ENCODE peak calls at places on chromosomes 2 and 18, in four cellular contexts. One of them, this sample, is unnamed.

GRCh38 chr2:107669335-107669734 is 157.4 kb upstream of the RGPD4 start:
- DNase-seq in A549: no peak
- DNase-seq in K562: no peak
- DNase-seq in GM12878: no peak
- DNase-seq in this sample: no peak

GRCh38 chr2:1648241-1649102 is 95.8 kb downstream of the PXDN start:
- DNase-seq in K562: no peak
- DNase-seq in A549: no peak
- DNase-seq in GM12878: no peak
- DNase-seq in this sample: no peak

GRCh38 chr2:73069041-73069854 is 2.3 kb downstream of the SFXN5 start:
- DNase-seq in A549: no peak
- DNase-seq in K562: peak
- DNase-seq in GM12878: no peak
- DNase-seq in this sample: no peak

GRCh38 chr2:127526940-127527804 is 883 bp upstream of the IWS1 start:
- DNase-seq in A549: peak
- DNase-seq in K562: peak
- DNase-seq in GM12878: no peak
- DNase-seq in this sample: peak

GRCh38 chr2:171688129-171688465 is 828 bp downstream of the DYNC1I2 start:
- DNase-seq in GM12878: no peak
- DNase-seq in K562: no peak
- DNase-seq in A549: peak
- DNase-seq in this sample: no peak

GRCh38 chr2:42922790-42923631 is 130.6 kb upstream of the HAAO start:
- DNase-seq in GM12878: no peak
- DNase-seq in A549: no peak
- DNase-seq in K562: no peak
- DNase-seq in this sample: peak

GRCh38 chr18:38362286-38362792 is 796.7 kb upstream of the CELF4 start:
- DNase-seq in K562: no peak
- DNase-seq in A549: no peak
- DNase-seq in GM12878: no peak
- DNase-seq in this sample: no peak

GRCh38 chr2:224938670-224939309 is 103.5 kb downstream of the DOCK10 start:
- DNase-seq in GM12878: no peak
- DNase-seq in K562: no peak
- DNase-seq in A549: no peak
- DNase-seq in this sample: no peak

GRCh38 chr18:3037423-3037915 is 24.5 kb upstream of the LPIN2 start:
- DNase-seq in GM12878: peak
- DNase-seq in K562: peak
- DNase-seq in A549: peak
- DNase-seq in this sample: peak

GRCh38 chr2:15557947-15558346 is 3.2 kb downstream of the NBAS start:
- DNase-seq in A549: no peak
- DNase-seq in GM12878: no peak
- DNase-seq in K562: peak
- DNase-seq in this sample: no peak

GRCh38 chr2:56444339-56444738 is 260.5 kb downstream of the CCDC85A start:
- DNase-seq in A549: no peak
- DNase-seq in GM12878: no peak
- DNase-seq in K562: no peak
- DNase-seq in this sample: no peak

GRCh38 chr2:202842690-202843089 is 28.9 kb downstream of the ICA1L start:
- DNase-seq in A549: no peak
- DNase-seq in K562: no peak
- DNase-seq in GM12878: no peak
- DNase-seq in this sample: no peak

GRCh38 chr2:202841090-202841867 is 30.3 kb downstream of the ICA1L start:
- DNase-seq in K562: no peak
- DNase-seq in GM12878: no peak
- DNase-seq in A549: no peak
- DNase-seq in this sample: no peak
- TF ChIP-seq JUNB in K562: no peak
- TF ChIP-seq JUNB in GM12878: no peak
- TF ChIP-seq JUNB in A549: no peak
- TF ChIP-seq JUNB in this sample: no peak

GRCh38 chr2:112162956-112163355 is 24.8 kb downstream of the FBLN7 start:
- DNase-seq in K562: no peak
- DNase-seq in A549: no peak
- DNase-seq in GM12878: no peak
- DNase-seq in this sample: no peak

GRCh38 chr2:112163541-112163981 is 25.4 kb downstream of the FBLN7 start:
- DNase-seq in GM12878: no peak
- DNase-seq in K562: no peak
- DNase-seq in A549: no peak
- DNase-seq in this sample: no peak

GRCh38 chr2:112166801-112167499 is 28.8 kb downstream of the FBLN7 start:
- DNase-seq in K562: peak
- DNase-seq in A549: no peak
- DNase-seq in GM12878: no peak
- DNase-seq in this sample: no peak

GRCh38 chr2:112165296-112165695 is 27.1 kb downstream of the FBLN7 start:
- DNase-seq in A549: no peak
- DNase-seq in GM12878: no peak
- DNase-seq in K562: no peak
- DNase-seq in this sample: no peak

GRCh38 chr2:112164876-112165275 is 26.7 kb downstream of the FBLN7 start:
- DNase-seq in GM12878: no peak
- DNase-seq in A549: no peak
- DNase-seq in K562: no peak
- DNase-seq in this sample: no peak
- TF ChIP-seq SMC3 in GM12878: no peak
- TF ChIP-seq SMC3 in A549: no peak
- TF ChIP-seq SMC3 in K562: no peak
- TF ChIP-seq SMC3 in this sample: no peak

GRCh38 chr2:232537499-232537898 is 2.0 kb upstream of the CHRNG start:
- DNase-seq in K562: no peak
- DNase-seq in GM12878: no peak
- DNase-seq in A549: no peak
- DNase-seq in this sample: no peak
- TF ChIP-seq JUNB in K562: no peak
- TF ChIP-seq JUNB in GM12878: no peak
- TF ChIP-seq JUNB in A549: no peak
- TF ChIP-seq JUNB in this sample: no peak

GRCh38 chr18:61569176-61569892 is 236.1 kb downstream of the CDH20 start:
- DNase-seq in GM12878: no peak
- DNase-seq in A549: no peak
- DNase-seq in K562: no peak
- DNase-seq in this sample: no peak
- TF ChIP-seq SMC3 in GM12878: no peak
- TF ChIP-seq SMC3 in A549: no peak
- TF ChIP-seq SMC3 in K562: no peak
- TF ChIP-seq SMC3 in this sample: no peak

DNA sequence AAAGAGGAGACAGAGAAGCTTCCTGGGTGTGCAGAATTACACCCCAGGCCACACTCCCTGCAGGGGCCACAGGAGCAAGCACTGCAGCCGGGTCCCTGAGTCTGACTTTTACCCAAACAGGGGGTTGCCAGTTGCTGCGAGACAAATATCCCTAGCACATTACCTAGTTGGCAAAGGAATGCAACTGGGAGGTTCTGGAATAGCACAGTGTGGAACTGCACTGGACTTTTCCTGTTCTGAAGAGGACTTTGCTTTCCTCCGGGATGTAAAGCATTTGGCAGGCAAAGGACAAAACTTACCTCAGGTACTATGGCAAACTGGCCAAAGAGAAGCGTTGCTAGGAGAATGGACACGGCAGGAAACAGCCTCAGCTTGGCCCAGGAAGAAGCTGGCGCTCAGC is 45.1 kb downstream of the BCL11A start:
- DNase-seq in GM12878: no peak
- DNase-seq in K562: no peak
- DNase-seq in A549: no peak
- DNase-seq in this sample: no peak
- TF ChIP-seq JUNB in GM12878: no peak
- TF ChIP-seq JUNB in K562: no peak
- TF ChIP-seq JUNB in A549: no peak
- TF ChIP-seq JUNB in this sample: no peak

This sample was measured in HepG2.